ENCODE peak calls at places on chromosomes 6 and 20, in seven cellular contexts. R is HepG2, Q is thoracic aorta, G is ascending aorta, X is SK-N-SH, V is lower lobe of right lung, L is lung. H is an unnamed sample. For H3K36me3, the result is how much of the 10 kb centered on the place peaks cover.

GRCh38 chr6:26543953-26544352 is 5.8 kb downstream of the HMGN4 start:
- DNase-seq in L (no peak), R (peak), X (peak), G (no peak), Q (no peak), V (no peak), H (no peak)

GRCh38 chr20:53706511-53707031 is 112.9 kb upstream of the ZNF217 start:
- DNase-seq in G (no peak), Q (no peak), V (no peak), X (no peak), R (no peak), L (no peak), H (no peak)

GRCh38 chr6:28743271-28743789 is 180.5 kb downstream of the TRIM27 start:
- DNase-seq in V (no peak), G (no peak), Q (no peak), R (no peak), L (no peak), X (no peak), H (no peak)

GRCh38 chr20:51525241-51526104 is 17.0 kb downstream of the NFATC2 start:
- DNase-seq in L (no peak), V (no peak), Q (no peak), R (no peak), G (no peak), X (no peak), H (no peak)

GRCh38 chr20:47785321-47785899 is at the start of gene SULF2:
- DNase-seq in X (peak), V (no peak), R (no peak), L (no peak), Q (no peak), G (no peak), H (no peak)

GRCh38 chr6:766625-767024 is 73.7 kb upstream of the EXOC2 start:
- DNase-seq in G (no peak), V (no peak), X (no peak), L (no peak), Q (no peak), R (no peak), H (no peak)

GRCh38 chr6:12473494-12473893 is 183.3 kb downstream of the EDN1 start:
- DNase-seq in X (no peak), L (no peak), R (no peak), G (no peak), Q (no peak), V (no peak), H (no peak)

GRCh38 chr6:105326216-105326615 is 76.7 kb downstream of the PREP start:
- DNase-seq in R (peak), X (no peak), V (no peak), Q (no peak), G (no peak), L (no peak), H (peak)

GRCh38 chr6:20013485-20013884 is 176.3 kb downstream of the ID4 start:
- DNase-seq in V (no peak), X (no peak), Q (no peak), G (no peak), R (no peak), L (no peak), H (no peak)

GRCh38 chr6:71289039-71289801 is 609 bp downstream of the OGFRL1 start:
- DNase-seq in V (peak), G (no peak), R (no peak), L (no peak), Q (no peak), X (peak), H (peak)

GRCh38 chr20:2873010-2873746 is at the start of gene PTPRA:
- DNase-seq in Q (peak), V (peak), L (peak), X (peak), R (peak), G (peak), H (peak)

GRCh38 chr6:11918021-11918738 is 93.9 kb upstream of the HIVEP1 start:
- DNase-seq in V (no peak), R (no peak), L (no peak), Q (no peak), X (peak), G (no peak), H (no peak)

GRCh38 chr6:129683606-129684322 is 26.2 kb downstream of the ARHGAP18 start:
- DNase-seq in V (peak), G (peak), X (peak), L (peak), Q (peak), R (peak), H (peak)

DNA sequence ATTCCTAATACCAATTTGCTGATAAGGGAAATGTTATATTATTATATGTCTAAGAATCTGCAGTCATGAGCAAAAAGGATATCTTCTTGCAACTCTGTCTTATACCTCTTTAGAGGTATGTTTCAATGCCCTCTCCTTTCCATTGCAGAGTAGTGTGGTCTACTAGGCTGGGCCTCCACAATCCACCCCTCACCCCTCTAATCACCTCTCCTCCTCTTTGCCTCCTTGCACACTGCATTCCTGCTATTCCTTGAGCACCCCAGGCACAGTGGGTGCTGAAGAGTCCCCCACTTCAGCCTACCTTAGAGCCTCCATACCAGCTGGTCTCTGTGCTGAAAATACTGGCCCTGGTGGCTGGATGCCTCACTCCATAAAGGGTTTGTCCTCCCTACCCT is 26.9 kb downstream of the ARMC2 start:
- DNase-seq in G (no peak), Q (no peak), V (no peak), X (no peak), R (no peak), L (no peak), H (no peak)
- H3K4me3 ChIP-seq in G (no peak), Q (no peak), V (no peak), X (no peak), R (no peak), L (no peak), H (no peak)

DNA sequence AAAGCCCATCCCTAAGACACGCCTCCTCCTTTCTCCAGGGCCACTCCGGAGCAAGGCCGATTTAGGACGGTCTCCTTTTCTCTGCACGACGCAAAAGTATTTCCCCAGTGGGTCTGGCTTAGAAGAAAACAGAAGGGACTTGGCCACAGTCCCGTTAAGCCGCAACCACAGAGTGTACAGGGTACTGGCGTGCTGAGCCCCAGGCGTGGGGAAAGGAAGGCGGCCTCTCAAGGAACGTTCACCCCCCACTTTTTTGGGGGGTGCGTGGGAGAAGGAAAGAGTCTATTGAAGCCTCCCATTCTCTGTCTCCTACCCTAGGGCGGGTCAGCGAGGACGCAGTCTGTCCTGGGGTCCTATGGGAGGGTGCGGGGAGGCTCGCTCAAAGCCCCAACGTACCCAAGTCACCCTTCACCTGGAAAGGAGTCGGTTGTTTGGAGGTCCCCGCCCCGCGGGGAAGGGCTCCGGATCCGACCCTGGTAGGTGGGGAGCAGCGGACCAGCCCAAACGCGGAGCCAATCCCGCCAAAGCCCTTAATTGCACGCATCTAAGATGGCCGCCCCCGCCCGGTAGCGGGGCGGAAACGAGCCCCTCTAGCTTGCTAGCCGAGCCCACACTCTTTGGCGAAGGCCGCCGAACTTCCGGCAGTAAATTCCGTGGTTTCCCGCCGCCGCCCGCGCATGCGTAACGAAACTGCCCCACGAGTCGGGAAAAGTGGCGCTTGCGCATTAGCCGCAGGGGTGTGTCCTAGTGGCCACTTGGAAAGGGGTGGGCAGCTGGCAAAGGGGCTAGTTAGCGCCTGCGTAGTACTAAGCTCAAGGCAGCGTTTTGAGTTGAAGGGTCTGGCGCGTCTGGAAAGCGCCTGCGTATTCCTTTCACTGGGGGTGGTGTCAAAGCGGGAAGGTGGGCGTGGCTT is at the start of gene OARD1:
- DNase-seq in G (peak), R (peak), X (peak), L (peak), V (peak), Q (peak), H (peak)
- TF ChIP-seq CTCF in G (no peak), R (peak), X (no peak), L (no peak), V (no peak), Q (no peak), H (no peak)

GRCh38 chr6:157143885-157144795 is 179.2 kb downstream of the TMEM242 start:
- DNase-seq in V (no peak), X (peak), L (no peak), R (no peak), G (no peak), Q (no peak), H (no peak)
- H3K36me3 ChIP-seq in V (under half), X (under half), L (under half), R (under half), G (under half), Q (under half), H (under half)

GRCh38 chr6:108156938-108157233 is 8.9 kb upstream of the NR2E1 start:
- DNase-seq in X (no peak), Q (no peak), V (no peak), R (no peak), L (no peak), G (no peak), H (no peak)
- H3K4me3 ChIP-seq in X (no peak), Q (peak), V (no peak), R (peak), L (no peak), G (no peak), H (no peak)

GRCh38 chr6:41451039-41451438 is 95.1 kb upstream of the FOXP4 start:
- DNase-seq in R (no peak), G (no peak), Q (no peak), V (no peak), X (peak), L (no peak), H (no peak)
- TF ChIP-seq CTCF in R (peak), G (no peak), Q (no peak), V (no peak), X (peak), L (no peak), H (no peak)

GRCh38 chr6:154796484-154796883 is 63.3 kb downstream of the SCAF8 start:
- DNase-seq in L (no peak), R (no peak), G (no peak), V (no peak), Q (no peak), X (no peak), H (no peak)
- H3K36me3 ChIP-seq in L (under half), R (half or more), G (under half), V (half or more), Q (under half), X (under half), H (under half)

DNA sequence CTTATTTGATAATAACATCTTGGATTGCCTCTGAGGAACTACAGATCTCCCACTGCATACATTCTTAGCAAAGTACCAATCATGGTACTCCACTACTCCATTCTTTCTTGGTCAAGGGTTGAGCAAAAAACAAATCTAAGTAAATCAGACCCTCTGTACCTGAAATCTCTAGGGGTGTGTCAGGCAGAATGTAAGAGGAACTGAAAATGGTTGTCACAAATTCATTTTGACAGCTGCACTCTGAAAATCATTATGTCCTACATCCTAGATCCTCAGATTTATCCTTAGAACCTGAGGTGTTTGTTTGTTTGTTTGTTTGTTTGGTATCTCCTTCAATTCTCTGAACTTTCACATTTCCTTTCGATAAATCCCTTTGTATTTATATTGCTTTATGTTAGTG is 433.2 kb upstream of the BTBD3 start:
- DNase-seq in G (no peak), Q (no peak), R (no peak), X (no peak), L (no peak), V (no peak), H (no peak)
- H3K4me3 ChIP-seq in G (no peak), Q (no peak), R (no peak), X (no peak), L (no peak), V (no peak), H (no peak)

GRCh38 chr6:10850728-10851127 is 12.4 kb upstream of the MAK start:
- DNase-seq in X (no peak), V (no peak), G (no peak), Q (no peak), L (no peak), R (no peak), H (no peak)

GRCh38 chr6:10852281-10852965 is 14.1 kb upstream of the MAK start:
- DNase-seq in V (no peak), L (no peak), Q (no peak), X (no peak), R (no peak), G (no peak), H (no peak)

GRCh38 chr6:10843554-10843953 is 5.2 kb upstream of the MAK start:
- DNase-seq in Q (no peak), R (no peak), X (no peak), L (no peak), G (no peak), V (no peak), H (no peak)

GRCh38 chr6:10847684-10848083 is 9.3 kb upstream of the MAK start:
- DNase-seq in X (peak), L (no peak), Q (no peak), V (no peak), R (no peak), G (no peak), H (no peak)
- TF ChIP-seq CTCF in X (peak), L (no peak), Q (no peak), V (peak), R (no peak), G (no peak), H (peak)